ENCODE peak calls at places on chromosomes 12 and 14, in five cellular contexts. P, U, V, Z and N are unnamed samples.

GRCh38 chr12:45762185-45763110 is 32.9 kb downstream of the ARID2 start:
- DNase-seq in P (no peak), U (no peak), V (peak; percentile 78), Z (peak; percentile 71), N (no peak)

GRCh38 chr12:95319694-95320331 is 102.2 kb downstream of the VEZT start:
- DNase-seq in P (no peak), U (no peak), V (peak; percentile 10), Z (peak; percentile 20), N (no peak)

GRCh38 chr12:96054262-96054645 is 18.9 kb upstream of the LTA4H start:
- DNase-seq in P (no peak), U (no peak), V (no peak), Z (peak; percentile 29), N (no peak)

GRCh38 chr12:95767703-95768102 is 22.9 kb downstream of the NTN4 start:
- DNase-seq in P (no peak), U (no peak), V (peak; percentile 59), Z (peak; percentile 18), N (no peak)

GRCh38 chr12:88035907-88036289 is 6.7 kb upstream of the C12orf50 start:
- DNase-seq in P (no peak), U (no peak), V (no peak), Z (no peak), N (no peak)

GRCh38 chr14:49955013-49955412 is 62.1 kb downstream of the ARF6 start:
- DNase-seq in P (no peak), U (no peak), V (no peak), Z (no peak), N (no peak)

GRCh38 chr12:116594325-116595038 is 35.3 kb downstream of the MAP1LC3B2 start:
- DNase-seq in P (peak; percentile 49), U (no peak), V (no peak), Z (no peak), N (no peak)

GRCh38 chr12:52260351-52261210 is 13.9 kb upstream of the KRT86 start:
- DNase-seq in P (no peak), U (no peak), V (peak; percentile 80), Z (no peak), N (no peak)

GRCh38 chr12:108622425-108622824 is 11.3 kb downstream of the SELPLG start:
- DNase-seq in P (no peak), U (no peak), V (no peak), Z (peak; percentile 82), N (no peak)

GRCh38 chr14:90698379-90698869 is 117.8 kb downstream of the TTC7B start:
- DNase-seq in P (peak; percentile 78), U (peak; percentile 47), V (peak; percentile 58), Z (peak; percentile 76), N (no peak)

GRCh38 chr14:67525389-67525788 is 7.7 kb upstream of the PLEKHH1 start:
- DNase-seq in P (no peak), U (no peak), V (no peak), Z (no peak), N (no peak)

GRCh38 chr14:40762685-40763084 is 844.0 kb upstream of the LRFN5 start:
- DNase-seq in P (no peak), U (no peak), V (no peak), Z (no peak), N (no peak)

GRCh38 chr12:4763549-4763948 is 43.3 kb downstream of the GALNT8 start:
- DNase-seq in P (no peak), U (peak; percentile 75), V (peak; percentile 2), Z (peak; percentile 22), N (no peak)

GRCh38 chr12:122082621-122083356 is 4.2 kb downstream of the MLXIP start:
- DNase-seq in P (no peak), U (no peak), V (no peak), Z (peak; percentile 36), N (no peak)

GRCh38 chr12:42129595-42130204 is 15.0 kb downstream of the GXYLT1 start:
- DNase-seq in P (no peak), U (no peak), V (peak; percentile 80), Z (peak; percentile 77), N (no peak)

GRCh38 chr14:103558071-103558882 is 4.2 kb downstream of the BAG5 start:
- DNase-seq in P (peak; percentile 10), U (peak; percentile 65), V (peak; percentile 83), Z (peak; percentile 34), N (no peak)

GRCh38 chr12:44021471-44021971 is 185.6 kb downstream of the TMEM117 start:
- DNase-seq in P (no peak), U (no peak), V (no peak), Z (peak; percentile 2), N (no peak)

GRCh38 chr12:4421590-4422031 is 24.0 kb downstream of the FGF6 start:
- DNase-seq in P (no peak), U (no peak), V (peak; percentile 36), Z (peak; percentile 47), N (no peak)

GRCh38 chr14:53925201-53925766 is 31.3 kb downstream of the BMP4 start:
- DNase-seq in P (no peak), U (no peak), V (no peak), Z (peak; percentile 5), N (no peak)

GRCh38 chr12:58346032-58346632 is 404.8 kb downstream of the ATP23 start:
- DNase-seq in P (no peak), U (no peak), V (peak; percentile 62), Z (peak; percentile 66), N (no peak)

GRCh38 chr12:88450130-88450529 is 130.1 kb downstream of the KITLG start:
- DNase-seq in P (no peak), U (no peak), V (no peak), Z (peak; percentile 23), N (no peak)

GRCh38 chr14:54564799-54565235 is 2.1 kb upstream of the SAMD4A start:
- DNase-seq in P (no peak), U (peak; percentile 62), V (peak; percentile 87), Z (peak; percentile 78), N (peak; percentile 22)

GRCh38 chr12:28130625-28131598 is 59.3 kb upstream of the CCDC91 start:
- DNase-seq in P (peak; percentile 17), U (peak; percentile 64), V (peak; percentile 100), Z (peak; percentile 100), N (no peak)

GRCh38 chr12:89671469-89671868 is 37.2 kb downstream of the ATP2B1 start:
- DNase-seq in P (no peak), U (no peak), V (peak; percentile 64), Z (peak; percentile 74), N (no peak)

GRCh38 chr12:104605685-104606084 is 148.9 kb downstream of the CHST11 start:
- DNase-seq in P (peak; percentile 59), U (peak; percentile 46), V (no peak), Z (no peak), N (no peak)

GRCh38 chr14:24871302-24871701 is 178.6 kb downstream of the STXBP6 start:
- DNase-seq in P (no peak), U (no peak), V (peak; percentile 17), Z (no peak), N (no peak)

GRCh38 chr14:80315681-80316080 is 104.4 kb upstream of the DIO2 start:
- DNase-seq in P (no peak), U (no peak), V (peak; percentile 42), Z (no peak), N (no peak)

GRCh38 chr12:46579474-46579873 is 206.9 kb upstream of the SLC38A2 start:
- DNase-seq in P (no peak), U (no peak), V (no peak), Z (no peak), N (no peak)

GRCh38 chr14:60151715-60152114 is 13.5 kb downstream of the DHRS7 start:
- DNase-seq in P (peak; percentile 62), U (peak; percentile 28), V (peak; percentile 92), Z (peak; percentile 86), N (peak; percentile 54)

GRCh38 chr14:89797148-89797547 is 157.4 kb downstream of the EFCAB11 start:
- DNase-seq in P (no peak), U (no peak), V (no peak), Z (no peak), N (no peak)

GRCh38 chr12:20264608-20265114 is 103.7 kb upstream of the PDE3A start:
- DNase-seq in P (no peak), U (no peak), V (peak; percentile 6), Z (no peak), N (no peak)

GRCh38 chr12:31117203-31118011 is 43.7 kb downstream of the DDX11 start:
- DNase-seq in P (no peak), U (peak; percentile 53), V (peak; percentile 1), Z (peak; percentile 40), N (no peak)

GRCh38 chr12:46893429-46893828 is 67.6 kb upstream of the SLC38A4 start:
- DNase-seq in P (no peak), U (no peak), V (no peak), Z (no peak), N (no peak)

GRCh38 chr12:18723752-18724151 is 14.1 kb downstream of the PLCZ1 start:
- DNase-seq in P (no peak), U (no peak), V (peak; percentile 93), Z (peak; percentile 66), N (no peak)

DNA sequence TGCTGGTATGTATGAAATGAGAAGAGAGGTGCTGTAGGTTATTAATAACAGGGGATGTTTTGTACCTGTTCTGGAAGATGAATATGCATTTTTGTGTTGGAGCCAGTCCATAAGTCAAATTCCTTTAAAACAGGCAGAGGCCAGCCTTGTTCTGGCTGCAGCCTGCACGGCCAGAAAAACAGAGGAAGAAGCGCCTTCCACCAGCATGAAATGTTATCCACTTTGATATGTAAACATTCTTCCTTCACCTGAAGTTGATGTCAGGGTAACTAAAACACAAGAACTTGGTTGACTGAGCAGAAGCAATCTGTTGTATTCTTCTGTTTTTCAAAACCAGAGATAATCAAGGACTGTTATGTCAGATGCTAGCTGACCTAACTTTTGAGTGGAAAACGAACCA is 237.9 kb upstream of the PLEKHG7 start:
- DNase-seq in P (no peak), U (no peak), V (no peak), Z (no peak), N (no peak)
- H3K4me1 ChIP-seq in P (peaks cover 41% of the 10 kb centered on the region), U (no peaks in the 10 kb centered on the region), V (peaks cover 2% of the 10 kb centered on the region), Z (peaks cover 51% of the 10 kb centered on the region), N (no peaks in the 10 kb centered on the region)

DNA sequence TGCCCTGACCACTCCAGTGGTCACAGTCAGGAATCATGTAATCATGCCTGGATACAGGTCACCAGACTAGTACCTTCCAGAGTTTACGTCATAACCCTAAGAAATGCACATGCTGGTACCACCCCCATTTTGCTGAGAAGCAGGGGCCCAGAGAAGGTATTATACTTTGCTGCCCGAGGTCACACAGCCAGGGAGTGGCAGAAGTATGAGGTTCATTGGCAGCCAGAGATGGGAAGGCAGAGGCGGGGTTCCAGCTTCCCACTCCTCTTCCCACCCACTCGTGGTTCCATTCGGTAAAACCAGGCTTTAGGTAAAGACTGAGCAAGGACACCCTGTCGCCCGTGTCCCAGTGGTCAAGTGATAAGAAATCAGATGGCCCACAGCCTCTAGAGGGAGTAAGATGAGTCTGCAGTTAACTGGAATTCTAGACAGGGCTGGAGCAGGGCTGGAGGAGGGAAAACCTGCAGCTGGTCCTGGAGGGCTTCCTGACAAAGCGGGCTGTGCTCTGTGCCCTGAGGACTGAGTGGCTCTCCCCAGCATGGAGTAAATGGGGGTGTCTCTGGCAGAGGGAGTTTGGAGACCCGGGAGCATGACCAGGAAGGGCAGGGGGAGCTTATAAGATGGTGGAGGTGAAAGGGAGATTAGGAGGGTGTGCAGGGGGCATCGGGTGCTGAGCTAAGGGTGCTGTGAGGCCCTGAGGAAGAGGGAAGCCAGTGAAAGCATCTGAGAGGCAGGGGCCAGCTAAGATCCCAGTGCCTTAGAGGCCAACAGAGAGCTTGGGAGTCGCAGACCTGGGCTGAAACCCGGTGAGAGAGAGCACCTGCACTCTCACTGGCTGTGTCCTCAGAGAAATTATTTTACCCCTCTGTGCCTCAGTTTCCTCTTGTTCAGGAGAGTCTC is 5.7 kb downstream of the FAM222A start:
- DNase-seq in P (no peak), U (no peak), V (peak; percentile 5), Z (no peak), N (no peak)
- TF ChIP-seq CTCF in P (no peak), U (no peak), V (peak; percentile 24), Z (no peak), N (no peak)

GRCh38 chr12:754871-755562 is 2.6 kb downstream of the WNK1 start:
- DNase-seq in P (no peak), U (no peak), V (peak; percentile 81), Z (peak; percentile 66), N (no peak)
- H3K4me1 ChIP-seq in P (peaks cover 91% of the 10 kb centered on the region), U (no peaks in the 10 kb centered on the region), V (no peaks in the 10 kb centered on the region), Z (peaks cover 28% of the 10 kb centered on the region), N (no peaks in the 10 kb centered on the region)

GRCh38 chr14:64293976-64294671 is at the start of gene ESR2:
- DNase-seq in P (peak; percentile 19), U (peak; percentile 14), V (peak; percentile 36), Z (peak; percentile 59), N (no peak)
- TF ChIP-seq CTCF in P (no peak), U (no peak), V (peak; percentile 38), Z (peak; percentile 45), N (no peak)